ENCODE peak calls at places on chromosomes 16 and 17, in five cellular contexts. I is heart left ventricle, H is WERI-Rb-1, C is A549, B is hepatocyte. L is an unnamed sample. For H3K9me3, the result is how much of the 10 kb centered on the place peaks cover.

GRCh38 chr17:37187262-37187661 is 188.5 kb upstream of the C17orf78 start:
- DNase-seq in I (no peak), C (no peak), B (peak), H (no peak), L (no peak)

GRCh38 chr17:33127706-33128105 is 136.1 kb downstream of the SPACA3 start:
- DNase-seq in B (no peak), C (no peak), I (no peak), H (no peak), L (no peak)

GRCh38 chr17:9577402-9577709 is 914 bp downstream of the CFAP52 start:
- DNase-seq in H (no peak), B (no peak), I (no peak), C (no peak), L (no peak)

GRCh38 chr17:7130626-7131467 is 16.2 kb upstream of the ASGR2 start:
- DNase-seq in C (no peak), H (no peak), B (no peak), I (no peak), L (no peak)

GRCh38 chr17:83122834-83123233 is 43.4 kb downstream of the METRNL start:
- DNase-seq in B (no peak), H (no peak), C (no peak), I (no peak), L (peak)

GRCh38 chr17:47301161-47301560 is 22.6 kb upstream of the EFCAB13 start:
- DNase-seq in B (no peak), C (no peak), H (no peak), I (no peak), L (no peak)

GRCh38 chr16:12099451-12100123 is 123.1 kb downstream of the SNX29 start:
- DNase-seq in H (peak), B (no peak), C (no peak), I (no peak), L (no peak)

GRCh38 chr17:59617141-59617757 is 2.4 kb upstream of the CLTC start:
- DNase-seq in C (no peak), H (no peak), I (no peak), B (peak), L (no peak)

GRCh38 chr17:58315281-58315711 is 13.3 kb downstream of the TSPOAP1 start:
- DNase-seq in I (no peak), B (no peak), C (no peak), H (peak), L (peak)

GRCh38 chr17:17523001-17523713 is 27.0 kb upstream of the RASD1 start:
- DNase-seq in H (peak), C (no peak), B (no peak), I (no peak), L (no peak)

GRCh38 chr16:20803192-20803560 is 3.1 kb downstream of the ERI2 start:
- DNase-seq in C (no peak), H (no peak), B (no peak), I (no peak), L (no peak)

GRCh38 chr17:82911822-82912221 is 72.0 kb upstream of the ZNF750 start:
- DNase-seq in H (no peak), B (no peak), I (no peak), C (no peak), L (peak)

GRCh38 chr16:3401719-3402397 is 843 bp downstream of the ZNF174 start:
- DNase-seq in H (no peak), I (no peak), C (peak), B (peak), L (no peak)

GRCh38 chr16:22317625-22318024 is 20.4 kb downstream of the POLR3E start:
- DNase-seq in C (no peak), I (no peak), B (no peak), H (no peak), L (no peak)

GRCh38 chr17:64420143-64420670 is 28.7 kb upstream of the MILR1 start:
- DNase-seq in B (peak), C (peak), H (peak), I (peak), L (no peak)

GRCh38 chr16:73231969-73232554 is 184.1 kb upstream of the ZFHX3 start:
- DNase-seq in C (no peak), I (no peak), B (no peak), H (no peak), L (no peak)

GRCh38 chr16:56336711-56337110 is 88.6 kb downstream of the AMFR start:
- DNase-seq in B (no peak), H (no peak), C (no peak), I (no peak), L (no peak)

GRCh38 chr17:20967776-20968175 is 75.0 kb downstream of the USP22 start:
- DNase-seq in B (no peak), H (no peak), I (no peak), C (no peak), L (no peak)

GRCh38 chr17:352421-353212 is at the start of gene RPH3AL:
- DNase-seq in I (peak), H (peak), C (peak), B (peak), L (no peak)

GRCh38 chr17:67879662-67880061 is 54.4 kb downstream of the BPTF start:
- DNase-seq in B (no peak), H (no peak), C (no peak), I (no peak), L (no peak)

GRCh38 chr16:15556130-15556529 is 86.8 kb downstream of the MARF1 start:
- DNase-seq in B (no peak), I (no peak), H (no peak), C (no peak), L (no peak)

GRCh38 chr17:21376835-21377690 is 906 bp downstream of the KCNJ12 start:
- DNase-seq in I (no peak), H (no peak), B (peak), C (peak), L (no peak)

GRCh38 chr16:28163699-28164584 is 47.8 kb downstream of the XPO6 start:
- DNase-seq in H (no peak), I (no peak), C (no peak), B (no peak), L (no peak)

GRCh38 chr16:80924372-80924978 is 82.2 kb downstream of the CMC2 start:
- DNase-seq in I (no peak), C (peak), B (peak), H (peak), L (peak)

GRCh38 chr17:17408236-17408794 is 68.5 kb upstream of the MED9 start:
- DNase-seq in C (no peak), H (no peak), I (no peak), B (no peak), L (no peak)

GRCh38 chr17:56150631-56151030 is 2.6 kb upstream of the ANKFN1 start:
- DNase-seq in B (no peak), H (no peak), C (no peak), I (no peak), L (no peak)

GRCh38 chr16:12646490-12647274 is 157.0 kb downstream of the CPPED1 start:
- DNase-seq in H (no peak), B (no peak), C (no peak), I (no peak), L (no peak)

GRCh38 chr17:74042744-74043486 is 160.6 kb upstream of the RPL38 start:
- DNase-seq in B (peak), I (no peak), C (peak), H (peak), L (peak)

GRCh38 chr16:28925386-28926228 is 569 bp upstream of the RABEP2 start:
- DNase-seq in C (peak), I (peak), B (peak), H (peak), L (peak)

GRCh38 chr17:63688396-63689020 is 11.4 kb downstream of the LIMD2 start:
- DNase-seq in H (no peak), C (no peak), I (no peak), B (no peak), L (no peak)

GRCh38 chr16:82092711-82093110 is 57.7 kb downstream of the HSD17B2 start:
- DNase-seq in C (no peak), H (no peak), B (no peak), I (no peak), L (no peak)

GRCh38 chr16:1536601-1537000 is 3.1 kb downstream of the TMEM204 start:
- DNase-seq in H (no peak), B (no peak), C (no peak), I (no peak), L (no peak)

GRCh38 chr17:7070712-7071111 is 9.3 kb downstream of the CLEC10A start:
- DNase-seq in H (no peak), C (no peak), I (no peak), B (no peak), L (no peak)

GRCh38 chr17:28133562-28133970 is 91.1 kb downstream of the NLK start:
- DNase-seq in H (no peak), I (no peak), C (no peak), B (no peak), L (no peak)

GRCh38 chr17:16521070-16521727 is 29.2 kb upstream of the LRRC75A start:
- DNase-seq in B (peak), C (peak), H (peak), I (peak), L (peak)

GRCh38 chr16:85300451-85300968 is 188.2 kb upstream of the CIBAR2 start:
- DNase-seq in I (no peak), B (no peak), H (no peak), C (no peak), L (no peak)

GRCh38 chr17:35844547-35844946 is 24.1 kb downstream of the HEATR9 start:
- DNase-seq in C (no peak), I (no peak), B (no peak), H (no peak), L (no peak)
- H3K9me3 ChIP-seq in C (under half), I (under half), B (under half), H (under half), L (under half)

DNA sequence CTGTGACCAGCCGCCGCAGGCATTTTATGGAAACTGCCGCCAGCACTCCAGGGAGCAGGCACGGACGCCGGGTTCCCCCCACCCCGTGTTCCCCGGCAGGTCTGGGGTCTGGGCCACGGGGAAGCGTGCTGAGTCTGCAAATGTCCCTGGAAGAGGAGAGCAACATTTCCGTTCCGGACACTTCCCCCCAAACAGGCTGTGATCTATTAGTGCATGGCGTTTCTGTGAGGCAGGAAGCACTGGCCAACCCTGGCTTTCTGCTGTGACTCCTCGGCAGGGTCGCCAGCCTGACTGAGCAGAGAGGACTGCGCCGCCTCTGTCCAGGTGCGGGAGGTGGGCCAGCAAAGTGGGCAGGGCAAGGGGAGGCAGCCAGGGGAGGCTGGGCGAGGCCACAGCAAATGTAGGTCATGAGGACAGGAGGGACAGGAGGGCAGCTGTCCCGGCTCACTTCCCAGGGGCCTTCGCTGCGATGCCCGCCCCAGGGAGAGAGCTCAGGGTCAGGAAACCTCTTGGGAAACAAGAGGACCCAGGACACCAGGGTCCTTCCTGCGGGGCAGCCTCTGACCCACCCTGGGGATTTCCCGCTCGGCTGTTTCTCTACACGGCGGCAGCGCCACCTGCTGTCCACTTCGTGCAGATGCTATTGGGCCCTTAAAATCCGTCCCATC is 9.5 kb downstream of the FOXF1 start:
- DNase-seq in C (peak), I (peak), H (peak), B (peak), L (no peak)
- H3K27ac ChIP-seq in C (no peak), I (no peak), H (no peak), B (no peak), L (no peak)

DNA sequence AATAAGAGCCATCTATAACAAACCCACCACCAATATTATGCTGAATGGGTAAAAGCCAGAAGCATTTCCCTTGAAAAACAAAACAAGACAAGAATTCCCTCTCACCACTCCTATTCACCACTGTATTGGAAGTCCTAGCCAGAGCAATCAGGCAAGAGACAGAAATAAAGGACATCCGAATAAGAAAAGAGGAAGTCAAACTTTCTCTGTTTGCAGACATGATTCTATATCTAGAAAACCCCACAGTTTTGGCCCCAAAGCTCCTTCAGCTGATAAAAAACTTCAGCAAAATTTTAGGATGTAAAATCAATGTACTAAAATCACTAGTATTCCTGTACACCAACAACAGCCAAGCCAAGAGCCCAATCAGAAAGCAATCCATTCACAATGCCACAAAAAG is 271.8 kb upstream of the AXIN2 start:
- DNase-seq in H (no peak), I (no peak), C (no peak), B (no peak), L (no peak)
- H3K9me3 ChIP-seq in H (under half), I (half or more), C (under half), B (under half), L (under half)

GRCh38 chr16:19135201-19135838 is 21.6 kb downstream of the ITPRIPL2 start:
- DNase-seq in C (no peak), B (no peak), I (no peak), H (no peak), L (no peak)
- H3K27ac ChIP-seq in C (peak), B (peak), I (no peak), H (no peak), L (no peak)

DNA sequence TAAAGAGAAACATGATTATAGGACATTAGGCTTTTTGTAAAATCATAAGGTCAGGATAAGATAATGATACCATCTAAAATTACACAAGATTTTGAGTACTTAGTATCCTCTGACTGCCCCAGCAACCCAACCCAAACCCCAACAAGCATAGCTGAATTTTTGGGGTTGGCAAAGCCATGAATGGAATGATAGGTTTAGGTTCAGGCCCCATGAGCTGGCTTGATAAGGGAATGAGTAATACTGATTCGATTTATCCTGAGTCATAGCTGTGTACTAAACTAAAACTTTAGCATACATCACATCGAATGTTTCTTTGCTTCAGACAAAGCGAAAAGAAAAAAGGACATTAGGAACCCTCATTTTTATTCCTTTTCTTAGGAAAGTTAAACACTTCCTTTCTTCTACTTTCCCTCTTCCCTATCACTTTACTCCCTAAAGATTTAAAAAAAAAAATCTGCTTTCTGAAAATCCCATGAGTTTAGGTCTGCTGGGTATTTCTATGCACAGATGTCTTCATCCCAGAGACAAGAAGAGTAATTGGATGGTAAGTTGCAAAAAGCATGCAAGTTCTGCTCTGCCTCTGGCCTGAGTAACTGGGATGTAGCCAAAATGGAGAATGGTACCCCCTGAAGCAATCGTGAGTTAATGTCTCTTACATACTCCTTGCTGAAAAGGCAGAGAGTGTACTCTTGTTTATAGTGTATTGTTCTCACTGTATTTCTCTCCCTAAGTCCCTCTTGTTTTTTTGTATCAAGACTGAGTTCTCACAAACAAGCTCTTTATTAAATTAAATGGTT is 259.3 kb downstream of the IRX3 start:
- DNase-seq in H (no peak), B (no peak), I (no peak), C (no peak), L (no peak)
- H3K9me3 ChIP-seq in H (under half), B (under half), I (under half), C (under half), L (under half)